ENCODE peak calls at places on chromosomes 2 and 18, in eight cellular contexts. L is substantia nigra; F is RWPE1; Y is coronary artery; W is fibroblast of lung; S is CD4-positive, alpha-beta T cell; E is cardiac muscle cell; C is GM23338. U is an unnamed sample.

GRCh38 chr2:47339745-47340541 is 63.0 kb upstream of the MSH2 start:
- DNase-seq in E (peak; percentile 24), L (no peak), C (no peak), F (peak; percentile 87), S (no peak), Y (no peak), W (peak; percentile 48), U (no peak)

GRCh38 chr2:102337481-102338386 is 17.9 kb upstream of the IL18R1 start:
- DNase-seq in S (no peak), L (no peak), C (no peak), F (no peak), Y (no peak), E (peak; percentile 65), W (no peak), U (no peak)

GRCh38 chr2:128278979-128279378 is 39.7 kb downstream of the HS6ST1 start:
- DNase-seq in F (no peak), W (no peak), C (no peak), E (no peak), Y (no peak), S (no peak), L (no peak), U (no peak)

GRCh38 chr18:61743775-61744531 is 148.9 kb downstream of the RNF152 start:
- DNase-seq in S (no peak), F (no peak), C (no peak), L (no peak), E (peak; percentile 58), Y (no peak), W (peak; percentile 52), U (no peak)

GRCh38 chr2:464562-465309 is 176.8 kb upstream of the ALKAL2 start:
- DNase-seq in C (no peak), W (no peak), F (no peak), E (no peak), Y (no peak), S (no peak), L (no peak), U (no peak)

GRCh38 chr2:202185156-202185555 is 53.2 kb downstream of the SUMO1 start:
- DNase-seq in Y (no peak), W (no peak), C (no peak), L (no peak), F (no peak), S (no peak), E (no peak), U (no peak)

GRCh38 chr2:235106874-235107639 is 155.2 kb downstream of the SH3BP4 start:
- DNase-seq in W (peak; percentile 63), Y (no peak), L (peak; percentile 17), E (peak; percentile 81), C (peak; percentile 84), F (peak; percentile 71), S (no peak), U (no peak)

GRCh38 chr2:205524656-205525055 is 157.6 kb upstream of the NRP2 start:
- DNase-seq in E (no peak), C (no peak), Y (no peak), L (no peak), W (no peak), S (no peak), F (peak; percentile 27), U (no peak)

GRCh38 chr2:147649288-147649687 is 195.5 kb upstream of the ACVR2A start:
- DNase-seq in L (no peak), E (no peak), F (no peak), W (no peak), S (no peak), Y (no peak), C (no peak), U (no peak)

GRCh38 chr2:134148172-134148571 is 105.7 kb upstream of the MGAT5 start:
- DNase-seq in F (no peak), S (no peak), Y (no peak), W (no peak), C (no peak), E (no peak), L (no peak), U (no peak)

GRCh38 chr2:203583696-203584095 is 48.6 kb upstream of the RAPH1 start:
- DNase-seq in W (peak; percentile 95), L (no peak), S (no peak), Y (no peak), E (peak; percentile 34), F (peak; percentile 30), C (no peak), U (no peak)

GRCh38 chr2:19571773-19572172 is 213.3 kb upstream of the OSR1 start:
- DNase-seq in L (no peak), Y (no peak), W (no peak), F (no peak), S (no peak), E (no peak), C (no peak), U (no peak)

GRCh38 chr2:191478754-191479679 is 198.9 kb upstream of the NABP1 start:
- DNase-seq in S (no peak), F (no peak), W (peak; percentile 78), L (no peak), Y (no peak), C (peak; percentile 14), E (peak; percentile 87), U (no peak)

GRCh38 chr2:169925968-169926367 is 98.7 kb downstream of the UBR3 start:
- DNase-seq in Y (no peak), C (no peak), W (no peak), F (no peak), L (no peak), S (no peak), E (no peak), U (no peak)

GRCh38 chr2:236302555-236302954 is 38.3 kb upstream of the ASB18 start:
- DNase-seq in W (no peak), E (no peak), F (no peak), L (no peak), C (no peak), Y (peak; percentile 36), S (no peak), U (no peak)

GRCh38 chr2:45802739-45803138 is 151.3 kb downstream of the PRKCE start:
- DNase-seq in W (no peak), L (no peak), E (no peak), C (no peak), Y (no peak), F (no peak), S (no peak), U (no peak)

GRCh38 chr2:20356042-20356441 is 5.4 kb upstream of the PUM2 start:
- DNase-seq in C (no peak), S (no peak), Y (no peak), E (peak; percentile 73), W (peak; percentile 95), F (peak; percentile 69), L (no peak), U (no peak)

GRCh38 chr2:84906108-84906899 is 848 bp downstream of the TMSB10 start:
- DNase-seq in S (no peak), Y (no peak), F (no peak), W (no peak), L (no peak), E (no peak), C (no peak), U (peak; percentile 29)

GRCh38 chr2:2325538-2325937 is 5.5 kb downstream of the MYT1L start:
- DNase-seq in S (no peak), F (no peak), W (no peak), Y (no peak), C (peak; percentile 34), E (no peak), L (no peak), U (no peak)

GRCh38 chr18:75530548-75531211 is 103.2 kb upstream of the SMIM21 start:
- DNase-seq in Y (no peak), E (peak; percentile 46), S (no peak), W (no peak), L (no peak), C (no peak), F (no peak), U (no peak)

GRCh38 chr18:2906522-2907458 is 60.0 kb downstream of the EMILIN2 start:
- DNase-seq in E (peak; percentile 40), L (no peak), F (peak; percentile 62), W (no peak), C (peak; percentile 62), S (peak; percentile 56), Y (no peak), U (no peak)

GRCh38 chr18:7464245-7464966 is 102.7 kb upstream of the PTPRM start:
- DNase-seq in F (no peak), W (no peak), E (no peak), C (no peak), L (no peak), S (no peak), Y (no peak), U (no peak)

GRCh38 chr2:13616656-13617055 is 899.9 kb downstream of the TRIB2 start:
- DNase-seq in E (no peak), C (no peak), W (no peak), Y (no peak), S (no peak), L (no peak), F (no peak), U (no peak)
- H3K27ac ChIP-seq in E (no peak overlapping the region), C (no peak overlapping the region), W (no peak overlapping the region), Y (no peak overlapping the region), S (no peak overlapping the region), L (no peak overlapping the region), F (no peak overlapping the region), U (no peak overlapping the region)

GRCh38 chr18:36386150-36386920 is 88.8 kb downstream of the FHOD3 start:
- DNase-seq in E (no peak), W (no peak), C (no peak), S (no peak), Y (peak; percentile 57), F (peak; percentile 69), L (no peak), U (no peak)
- H3K27ac ChIP-seq in E (no peak overlapping the region), W (no peak overlapping the region), C (no peak overlapping the region), S (no peak overlapping the region), Y (no peak overlapping the region), F (peak overlapping the region; percentile 71), L (no peak overlapping the region), U (no peak overlapping the region)

DNA sequence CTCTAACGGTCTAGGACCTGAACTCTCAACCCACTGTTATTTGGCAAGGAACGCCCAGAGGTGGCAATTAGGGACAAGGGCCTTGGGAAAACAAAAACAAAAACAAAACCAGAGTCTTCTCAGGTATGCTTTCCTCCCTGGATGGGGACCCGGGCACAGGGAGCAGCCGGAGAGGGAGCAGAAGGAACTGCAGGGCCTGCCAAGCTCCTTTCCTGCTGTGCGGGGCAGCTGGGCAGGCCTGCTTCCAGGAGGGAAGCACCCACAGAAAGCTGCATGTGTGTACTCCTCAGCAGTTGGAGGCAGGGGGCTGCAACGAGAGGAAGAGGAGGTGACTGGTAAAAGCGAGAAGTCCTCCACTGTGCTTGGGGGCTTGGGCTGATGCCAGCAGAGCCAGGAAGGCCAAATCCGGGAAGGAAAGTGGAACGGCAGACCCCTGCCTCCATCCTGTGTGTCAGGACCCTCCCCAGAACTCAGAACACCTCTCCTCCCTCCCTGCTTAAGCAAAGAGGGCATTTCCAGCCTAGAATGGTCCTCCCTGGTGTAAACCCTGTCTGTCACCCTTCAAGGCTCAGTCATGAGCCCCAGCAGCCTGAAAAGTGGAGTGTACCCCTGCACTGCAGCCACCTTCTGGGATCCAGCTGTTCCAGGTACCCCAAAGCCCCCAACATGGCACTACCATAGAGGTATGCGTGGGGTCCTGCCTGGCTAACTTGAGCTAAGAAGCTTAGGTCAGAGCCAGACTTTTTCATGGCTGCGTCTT is 56.3 kb downstream of the DNMT3A start:
- DNase-seq in C (no peak), Y (no peak), S (no peak), E (no peak), L (no peak), F (no peak), W (no peak), U (no peak)
- H3K27ac ChIP-seq in C (no peak overlapping the region), Y (peak overlapping the region; percentile 58), S (peak overlapping the region; percentile 80), E (no peak overlapping the region), L (peak overlapping the region; percentile 22), F (no peak overlapping the region), W (no peak overlapping the region), U (peak overlapping the region; percentile 73)

GRCh38 chr2:213991454-213992108 is 419.3 kb upstream of the VWC2L start:
- DNase-seq in E (no peak), Y (no peak), F (no peak), C (no peak), S (no peak), W (peak; percentile 31), L (no peak), U (no peak)

GRCh38 chr2:213995400-213996105 is 415.3 kb upstream of the VWC2L start:
- DNase-seq in C (no peak), L (no peak), E (peak; percentile 71), S (no peak), W (peak; percentile 95), Y (no peak), F (peak; percentile 86), U (no peak)
- H3K27ac ChIP-seq in C (no peak overlapping the region), L (no peak overlapping the region), E (no peak overlapping the region), S (no peak overlapping the region), W (peak overlapping the region; percentile 8), Y (no peak overlapping the region), F (no peak overlapping the region), U (no peak overlapping the region)